ENCODE peak calls at places on chromosome 15, in six cellular contexts. One of them, this sample, is unnamed.

GRCh38 chr15:66883322-66883911 is 181.4 kb downstream of the SMAD6 start:
- DNase-seq in astrocyte of the spinal cord: peak; percentile 100
- DNase-seq in astrocyte: peak; percentile 100
- DNase-seq in cardiac muscle cell: peak; percentile 100
- DNase-seq in neural progenitor cell: peak; percentile 68
- DNase-seq in CD8-positive, alpha-beta T cell: no peak
- DNase-seq in this sample: no peak

GRCh38 chr15:88882745-88883144 is 12.6 kb downstream of the HAPLN3 start:
- DNase-seq in astrocyte of the spinal cord: peak; percentile 67
- DNase-seq in astrocyte: peak; percentile 54
- DNase-seq in cardiac muscle cell: peak; percentile 66
- DNase-seq in neural progenitor cell: no peak
- DNase-seq in CD8-positive, alpha-beta T cell: no peak
- DNase-seq in this sample: no peak

GRCh38 chr15:79923068-79923514 is 26.3 kb upstream of the MTHFS start:
- DNase-seq in astrocyte of the spinal cord: peak; percentile 57
- DNase-seq in astrocyte: peak; percentile 25
- DNase-seq in cardiac muscle cell: peak; percentile 56
- DNase-seq in neural progenitor cell: peak; percentile 78
- DNase-seq in CD8-positive, alpha-beta T cell: peak; percentile 50
- DNase-seq in this sample: peak; percentile 88

GRCh38 chr15:82040862-82041261 is 5.0 kb downstream of the MEX3B start:
- DNase-seq in astrocyte of the spinal cord: no peak
- DNase-seq in astrocyte: no peak
- DNase-seq in cardiac muscle cell: no peak
- DNase-seq in neural progenitor cell: peak; percentile 85
- DNase-seq in CD8-positive, alpha-beta T cell: no peak
- DNase-seq in this sample: no peak

GRCh38 chr15:85795669-85796305 is 1.1 kb upstream of the KLHL25 start:
- DNase-seq in astrocyte of the spinal cord: no peak
- DNase-seq in astrocyte: no peak
- DNase-seq in cardiac muscle cell: no peak
- DNase-seq in neural progenitor cell: no peak
- DNase-seq in CD8-positive, alpha-beta T cell: no peak
- DNase-seq in this sample: no peak

GRCh38 chr15:78638658-78639314 is 2.2 kb downstream of the CHRNB4 start:
- DNase-seq in astrocyte of the spinal cord: peak; percentile 25
- DNase-seq in astrocyte: no peak
- DNase-seq in cardiac muscle cell: peak; percentile 59
- DNase-seq in neural progenitor cell: peak; percentile 94
- DNase-seq in CD8-positive, alpha-beta T cell: no peak
- DNase-seq in this sample: peak; percentile 54

GRCh38 chr15:48084759-48085420 is 35.9 kb upstream of the SLC24A5 start:
- DNase-seq in astrocyte of the spinal cord: peak; percentile 59
- DNase-seq in astrocyte: peak; percentile 25
- DNase-seq in cardiac muscle cell: peak; percentile 46
- DNase-seq in neural progenitor cell: peak; percentile 68
- DNase-seq in CD8-positive, alpha-beta T cell: no peak
- DNase-seq in this sample: peak; percentile 36

GRCh38 chr15:37053070-37053653 is 47.2 kb downstream of the MEIS2 start:
- DNase-seq in astrocyte of the spinal cord: peak; percentile 63
- DNase-seq in astrocyte: peak; percentile 93
- DNase-seq in cardiac muscle cell: peak; percentile 83
- DNase-seq in neural progenitor cell: no peak
- DNase-seq in CD8-positive, alpha-beta T cell: no peak
- DNase-seq in this sample: no peak

GRCh38 chr15:33135355-33135781 is 59.1 kb downstream of the FMN1 start:
- DNase-seq in astrocyte of the spinal cord: no peak
- DNase-seq in astrocyte: peak; percentile 29
- DNase-seq in cardiac muscle cell: peak; percentile 29
- DNase-seq in neural progenitor cell: no peak
- DNase-seq in CD8-positive, alpha-beta T cell: no peak
- DNase-seq in this sample: no peak

GRCh38 chr15:34161329-34161953 is 48.5 kb downstream of the KATNBL1 start:
- DNase-seq in astrocyte of the spinal cord: no peak
- DNase-seq in astrocyte: peak; percentile 3
- DNase-seq in cardiac muscle cell: no peak
- DNase-seq in neural progenitor cell: no peak
- DNase-seq in CD8-positive, alpha-beta T cell: no peak
- DNase-seq in this sample: no peak

GRCh38 chr15:27336676-27337075 is 365.7 kb downstream of the GABRG3 start:
- DNase-seq in astrocyte of the spinal cord: peak; percentile 42
- DNase-seq in astrocyte: peak; percentile 47
- DNase-seq in cardiac muscle cell: no peak
- DNase-seq in neural progenitor cell: no peak
- DNase-seq in CD8-positive, alpha-beta T cell: no peak
- DNase-seq in this sample: no peak

GRCh38 chr15:83653639-83654378 is at the start of gene ADAMTSL3:
- DNase-seq in astrocyte of the spinal cord: peak; percentile 11
- DNase-seq in astrocyte: peak; percentile 12
- DNase-seq in cardiac muscle cell: peak; percentile 78
- DNase-seq in neural progenitor cell: peak; percentile 93
- DNase-seq in CD8-positive, alpha-beta T cell: no peak
- DNase-seq in this sample: no peak

GRCh38 chr15:90460142-90460824 is 69.4 kb upstream of the CRTC3 start:
- DNase-seq in astrocyte of the spinal cord: no peak
- DNase-seq in astrocyte: no peak
- DNase-seq in cardiac muscle cell: peak; percentile 46
- DNase-seq in neural progenitor cell: no peak
- DNase-seq in CD8-positive, alpha-beta T cell: no peak
- DNase-seq in this sample: no peak

GRCh38 chr15:90459368-90459767 is 70.4 kb upstream of the CRTC3 start:
- DNase-seq in astrocyte of the spinal cord: no peak
- DNase-seq in astrocyte: no peak
- DNase-seq in cardiac muscle cell: peak; percentile 74
- DNase-seq in neural progenitor cell: no peak
- DNase-seq in CD8-positive, alpha-beta T cell: no peak
- DNase-seq in this sample: no peak

GRCh38 chr15:90465140-90465929 is 64.4 kb upstream of the CRTC3 start:
- DNase-seq in astrocyte of the spinal cord: peak; percentile 75
- DNase-seq in astrocyte: peak; percentile 81
- DNase-seq in cardiac muscle cell: peak; percentile 77
- DNase-seq in neural progenitor cell: no peak
- DNase-seq in CD8-positive, alpha-beta T cell: no peak
- DNase-seq in this sample: no peak

GRCh38 chr15:90465930-90466567 is 63.7 kb upstream of the CRTC3 start:
- DNase-seq in astrocyte of the spinal cord: peak; percentile 74
- DNase-seq in astrocyte: peak; percentile 65
- DNase-seq in cardiac muscle cell: no peak
- DNase-seq in neural progenitor cell: no peak
- DNase-seq in CD8-positive, alpha-beta T cell: no peak
- DNase-seq in this sample: no peak

DNA sequence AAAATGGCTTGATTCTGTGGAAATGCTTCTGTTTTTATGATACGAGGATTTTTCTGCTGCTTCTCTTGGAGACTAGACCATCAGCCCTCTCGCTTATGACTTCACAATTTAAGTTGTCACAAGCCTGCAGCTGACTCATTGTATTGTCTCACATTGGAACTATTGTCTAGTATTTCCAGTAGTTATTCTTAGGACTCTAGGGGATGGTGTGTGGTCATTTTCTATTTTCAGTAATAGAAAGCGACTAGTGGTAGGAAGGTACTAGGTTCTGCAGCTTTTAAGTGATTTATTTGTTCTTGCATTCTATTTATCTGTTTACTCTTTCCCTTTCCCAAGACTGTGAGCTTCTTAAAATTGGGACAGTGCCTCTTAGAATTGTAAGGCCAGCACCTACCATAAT is 66.3 kb upstream of the CRTC3 start:
- DNase-seq in astrocyte of the spinal cord: peak; percentile 85
- DNase-seq in astrocyte: peak; percentile 93
- DNase-seq in cardiac muscle cell: peak; percentile 75
- DNase-seq in neural progenitor cell: no peak
- DNase-seq in CD8-positive, alpha-beta T cell: no peak
- DNase-seq in this sample: peak; percentile 31
- TF ChIP-seq CTCF in astrocyte of the spinal cord: no peak
- TF ChIP-seq CTCF in astrocyte: peak; percentile 21
- TF ChIP-seq CTCF in cardiac muscle cell: no peak
- TF ChIP-seq CTCF in neural progenitor cell: no peak
- TF ChIP-seq CTCF in CD8-positive, alpha-beta T cell: no peak
- TF ChIP-seq CTCF in this sample: no peak

GRCh38 chr15:100101389-100102089 is 240.2 kb downstream of the ADAMTS17 start:
- DNase-seq in astrocyte of the spinal cord: no peak
- DNase-seq in astrocyte: no peak
- DNase-seq in cardiac muscle cell: no peak
- DNase-seq in neural progenitor cell: no peak
- DNase-seq in CD8-positive, alpha-beta T cell: no peak
- DNase-seq in this sample: no peak

GRCh38 chr15:100100926-100101325 is 240.8 kb downstream of the ADAMTS17 start:
- DNase-seq in astrocyte of the spinal cord: no peak
- DNase-seq in astrocyte: no peak
- DNase-seq in cardiac muscle cell: no peak
- DNase-seq in neural progenitor cell: no peak
- DNase-seq in CD8-positive, alpha-beta T cell: no peak
- DNase-seq in this sample: no peak

GRCh38 chr15:100098705-100099104 is 243.1 kb downstream of the ADAMTS17 start:
- DNase-seq in astrocyte of the spinal cord: no peak
- DNase-seq in astrocyte: no peak
- DNase-seq in cardiac muscle cell: no peak
- DNase-seq in neural progenitor cell: no peak
- DNase-seq in CD8-positive, alpha-beta T cell: no peak
- DNase-seq in this sample: no peak

GRCh38 chr15:100097342-100097899 is 244.4 kb downstream of the ADAMTS17 start:
- DNase-seq in astrocyte of the spinal cord: no peak
- DNase-seq in astrocyte: no peak
- DNase-seq in cardiac muscle cell: no peak
- DNase-seq in neural progenitor cell: no peak
- DNase-seq in CD8-positive, alpha-beta T cell: no peak
- DNase-seq in this sample: no peak

DNA sequence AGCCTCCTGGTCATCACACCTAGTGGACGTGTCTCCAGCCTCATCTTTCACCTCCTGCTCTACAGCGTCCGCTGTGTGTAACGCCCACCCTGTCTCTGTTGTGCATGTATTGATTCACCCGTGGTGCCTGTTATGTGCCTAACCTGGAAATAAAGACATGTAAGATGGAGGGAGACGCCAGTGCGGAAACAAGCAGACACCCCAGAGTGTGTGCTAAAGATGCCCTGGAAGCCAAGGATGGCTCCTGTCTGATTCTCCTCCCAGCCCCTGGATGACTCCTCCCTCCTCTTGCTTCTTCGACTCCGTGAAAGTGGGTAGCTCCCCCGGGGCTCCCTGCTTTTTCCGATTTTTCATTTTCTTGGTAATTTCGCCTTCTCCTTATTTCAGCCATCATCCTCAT is 241.8 kb downstream of the ADAMTS17 start:
- DNase-seq in astrocyte of the spinal cord: no peak
- DNase-seq in astrocyte: no peak
- DNase-seq in cardiac muscle cell: no peak
- DNase-seq in neural progenitor cell: no peak
- DNase-seq in CD8-positive, alpha-beta T cell: no peak
- DNase-seq in this sample: no peak
- H3K4me3 ChIP-seq in astrocyte of the spinal cord: no peak overlapping the region
- H3K4me3 ChIP-seq in astrocyte: no peak overlapping the region
- H3K4me3 ChIP-seq in cardiac muscle cell: no peak overlapping the region
- H3K4me3 ChIP-seq in neural progenitor cell: no peak overlapping the region
- H3K4me3 ChIP-seq in CD8-positive, alpha-beta T cell: no peak overlapping the region
- H3K4me3 ChIP-seq in this sample: no peak overlapping the region

GRCh38 chr15:90876046-90876445 is 7.7 kb downstream of the FURIN start:
- DNase-seq in astrocyte of the spinal cord: no peak
- DNase-seq in astrocyte: no peak
- DNase-seq in cardiac muscle cell: no peak
- DNase-seq in neural progenitor cell: no peak
- DNase-seq in CD8-positive, alpha-beta T cell: no peak
- DNase-seq in this sample: no peak
- TF ChIP-seq CTCF in astrocyte of the spinal cord: no peak
- TF ChIP-seq CTCF in astrocyte: no peak
- TF ChIP-seq CTCF in cardiac muscle cell: no peak
- TF ChIP-seq CTCF in neural progenitor cell: no peak
- TF ChIP-seq CTCF in CD8-positive, alpha-beta T cell: no peak
- TF ChIP-seq CTCF in this sample: no peak

GRCh38 chr15:31781261-31781660 is 249.1 kb upstream of the CHRNA7 start:
- DNase-seq in astrocyte of the spinal cord: no peak
- DNase-seq in astrocyte: no peak
- DNase-seq in cardiac muscle cell: no peak
- DNase-seq in neural progenitor cell: no peak
- DNase-seq in CD8-positive, alpha-beta T cell: no peak
- DNase-seq in this sample: no peak

GRCh38 chr15:31774045-31774444 is 256.3 kb upstream of the CHRNA7 start:
- DNase-seq in astrocyte of the spinal cord: no peak
- DNase-seq in astrocyte: no peak
- DNase-seq in cardiac muscle cell: no peak
- DNase-seq in neural progenitor cell: peak; percentile 14
- DNase-seq in CD8-positive, alpha-beta T cell: no peak
- DNase-seq in this sample: no peak

DNA sequence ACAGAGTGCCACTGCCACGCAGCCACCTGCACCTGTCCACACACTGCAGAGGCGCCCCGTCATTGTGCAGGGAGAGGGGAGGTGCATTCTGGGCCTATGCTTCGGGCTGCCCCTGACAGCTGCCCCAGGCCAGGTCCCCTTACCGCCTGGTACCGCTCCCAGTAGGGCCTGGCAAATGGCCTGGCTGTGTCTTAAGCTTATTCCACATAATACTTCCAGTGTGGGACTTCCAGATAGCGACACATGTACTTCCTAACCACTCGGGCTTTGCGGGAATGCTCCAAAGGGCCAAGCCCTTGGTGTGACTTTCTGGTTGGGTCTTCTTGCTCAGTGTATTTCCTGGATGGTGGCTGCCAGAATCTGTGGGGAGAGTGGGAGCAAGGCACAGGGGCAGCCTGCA is 254.3 kb upstream of the CHRNA7 start:
- DNase-seq in astrocyte of the spinal cord: no peak
- DNase-seq in astrocyte: no peak
- DNase-seq in cardiac muscle cell: no peak
- DNase-seq in neural progenitor cell: no peak
- DNase-seq in CD8-positive, alpha-beta T cell: no peak
- DNase-seq in this sample: no peak
- H3K4me3 ChIP-seq in astrocyte of the spinal cord: no peak overlapping the region
- H3K4me3 ChIP-seq in astrocyte: no peak overlapping the region
- H3K4me3 ChIP-seq in cardiac muscle cell: no peak overlapping the region
- H3K4me3 ChIP-seq in neural progenitor cell: no peak overlapping the region
- H3K4me3 ChIP-seq in CD8-positive, alpha-beta T cell: no peak overlapping the region
- H3K4me3 ChIP-seq in this sample: no peak overlapping the region

DNA sequence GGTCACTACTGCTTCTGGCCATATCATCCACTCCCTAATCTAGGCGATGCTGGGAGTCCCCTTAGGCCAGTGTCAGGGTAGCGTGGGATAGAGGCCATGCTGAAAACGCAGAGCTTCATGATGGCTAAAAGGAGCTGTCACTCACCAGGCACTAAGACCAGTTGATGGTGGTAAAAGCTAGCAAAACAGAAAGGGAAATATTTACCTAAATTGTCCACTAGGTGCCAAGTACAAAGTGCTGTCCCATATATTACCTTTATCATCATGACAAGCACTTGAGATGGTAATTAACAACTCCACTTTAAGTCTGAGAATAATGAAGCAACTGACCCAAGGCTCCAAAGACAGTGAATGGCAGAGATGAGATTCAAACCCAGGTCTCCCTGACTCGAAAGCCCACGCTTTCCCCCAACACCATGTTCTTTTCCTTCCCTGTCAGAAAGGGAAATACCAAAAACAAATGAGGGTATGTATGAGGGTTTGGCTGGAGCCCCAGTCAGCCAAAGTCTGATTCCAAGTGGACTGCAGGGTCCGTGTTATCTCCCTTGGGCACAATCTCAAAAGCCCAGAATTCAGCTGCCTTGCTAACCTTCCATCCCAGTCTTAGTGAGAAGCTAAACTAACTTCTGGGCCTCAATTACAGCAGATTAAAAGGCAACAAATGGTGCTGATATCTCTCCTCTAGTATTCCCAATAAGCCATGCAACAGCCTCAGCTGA is 84.7 kb downstream of the RBPMS2 start:
- DNase-seq in astrocyte of the spinal cord: no peak
- DNase-seq in astrocyte: no peak
- DNase-seq in cardiac muscle cell: peak; percentile 61
- DNase-seq in neural progenitor cell: no peak
- DNase-seq in CD8-positive, alpha-beta T cell: no peak
- DNase-seq in this sample: no peak
- TF ChIP-seq CTCF in astrocyte of the spinal cord: no peak
- TF ChIP-seq CTCF in astrocyte: peak; percentile 29
- TF ChIP-seq CTCF in cardiac muscle cell: no peak
- TF ChIP-seq CTCF in neural progenitor cell: peak; percentile 6
- TF ChIP-seq CTCF in CD8-positive, alpha-beta T cell: no peak
- TF ChIP-seq CTCF in this sample: peak; percentile 7

This sample was measured in GM12865.